ENCODE peak calls at places on chromosomes 4 and X, in ten cellular contexts. D is stomach, Y is transverse colon, Q is HepG2, K is HCT116, P is prostate gland, B is suprapubic skin, W is breast epithelium, O is GM23338, L is endothelial cell of umbilical vein. R is an unnamed sample.

GRCh38 chr4:7032591-7032990 is 10.6 kb upstream of the TADA2B start:
- DNase-seq in L (no peak), B (no peak), Q (no peak), P (no peak), O (no peak), W (no peak), K (no peak), Y (no peak), D (no peak), R (no peak)

GRCh38 chr4:2685541-2685940 is 70.6 kb downstream of the TNIP2 start:
- DNase-seq in Y (no peak), L (no peak), O (no peak), W (no peak), B (no peak), D (no peak), K (no peak), P (no peak), Q (no peak), R (no peak)

GRCh38 chr4:144355809-144356757 is 215.6 kb upstream of the GYPA start:
- DNase-seq in B (no peak), W (no peak), P (no peak), D (no peak), O (peak; percentile 58), K (peak; percentile 67), Q (peak; percentile 3), Y (peak; percentile 11), L (peak; percentile 88), R (peak; percentile 12)

GRCh38 chr4:2570551-2571222 is 34.2 kb downstream of the FAM193A start:
- DNase-seq in B (no peak), L (peak; percentile 17), D (no peak), P (no peak), Q (no peak), K (no peak), Y (no peak), W (no peak), O (peak; percentile 30), R (no peak)

GRCh38 chr4:105587851-105588250 is 35.4 kb downstream of the ARHGEF38 start:
- DNase-seq in Q (no peak), W (no peak), O (no peak), P (no peak), K (no peak), B (no peak), L (no peak), Y (no peak), D (no peak), R (no peak)

GRCh38 chr4:127708985-127709384 is 21.2 kb upstream of the SLC25A31 start:
- DNase-seq in L (peak; percentile 86), B (no peak), Q (peak; percentile 65), O (peak; percentile 23), D (peak; percentile 42), W (no peak), Y (no peak), K (peak; percentile 91), P (peak; percentile 96), R (no peak)

GRCh38 chr4:56817840-56818491 is 3.5 kb downstream of the SPINK2 start:
- DNase-seq in O (no peak), Q (no peak), P (no peak), B (no peak), K (no peak), D (no peak), W (no peak), L (no peak), Y (no peak), R (no peak)

GRCh38 chr4:130203571-130203970 is 1107.6 kb downstream of the C4orf33 start:
- DNase-seq in O (no peak), W (no peak), P (no peak), K (no peak), B (no peak), L (no peak), Q (no peak), D (no peak), Y (no peak), R (no peak)

GRCh38 chrX:44514272-44514671 is 28.4 kb downstream of the FUNDC1 start:
- DNase-seq in L (no peak), Q (no peak), K (no peak), P (no peak), Y (no peak), O (no peak), B (no peak), D (no peak), W (no peak), R (no peak)

GRCh38 chrX:140526138-140526537 is 21.3 kb upstream of the SOX3 start:
- DNase-seq in O (peak; percentile 83), Q (no peak), W (no peak), B (no peak), D (no peak), P (no peak), K (no peak), Y (no peak), L (no peak), R (no peak)

GRCh38 chr4:173736840-173737239 is 206.8 kb upstream of the HAND2 start:
- DNase-seq in B (no peak), K (no peak), Q (no peak), D (no peak), P (no peak), O (no peak), W (no peak), L (no peak), Y (no peak), R (no peak)

GRCh38 chr4:82293304-82293703 is 80.5 kb downstream of the HNRNPD start:
- DNase-seq in P (no peak), Y (no peak), K (no peak), D (no peak), O (no peak), W (no peak), Q (no peak), B (no peak), L (no peak), R (no peak)

GRCh38 chr4:39032218-39033085 is at the start of gene TMEM156:
- DNase-seq in L (peak; percentile 75), Q (peak; percentile 12), Y (no peak), P (no peak), D (no peak), O (no peak), K (no peak), W (no peak), B (no peak), R (no peak)
- TF ChIP-seq POLR2AphosphoS5 in L (peak; percentile 51), Q (no peak), Y (peak; percentile 72), P (peak; percentile 11), D (no peak), O (no peak), K (no peak), W (no peak), B (no peak), R (no peak)

GRCh38 chr4:158161561-158162354 is 11.1 kb downstream of the GASK1B start:
- DNase-seq in K (peak; percentile 63), W (no peak), B (no peak), L (peak; percentile 99), Y (no peak), P (no peak), Q (no peak), D (no peak), O (no peak), R (no peak)

GRCh38 chr4:158166701-158167100 is 6.1 kb downstream of the GASK1B start:
- DNase-seq in Q (no peak), D (no peak), B (no peak), Y (no peak), W (no peak), P (no peak), O (no peak), K (no peak), L (peak; percentile 71), R (no peak)

GRCh38 chr4:158162637-158163036 is 10.2 kb downstream of the GASK1B start:
- DNase-seq in L (peak; percentile 78), B (no peak), Y (no peak), D (no peak), W (no peak), Q (no peak), K (no peak), O (no peak), P (no peak), R (no peak)

GRCh38 chr4:158163941-158164665 is 8.7 kb downstream of the GASK1B start:
- DNase-seq in W (no peak), Q (peak; percentile 24), P (no peak), B (no peak), K (no peak), D (no peak), Y (no peak), O (no peak), L (peak; percentile 70), R (no peak)

DNA sequence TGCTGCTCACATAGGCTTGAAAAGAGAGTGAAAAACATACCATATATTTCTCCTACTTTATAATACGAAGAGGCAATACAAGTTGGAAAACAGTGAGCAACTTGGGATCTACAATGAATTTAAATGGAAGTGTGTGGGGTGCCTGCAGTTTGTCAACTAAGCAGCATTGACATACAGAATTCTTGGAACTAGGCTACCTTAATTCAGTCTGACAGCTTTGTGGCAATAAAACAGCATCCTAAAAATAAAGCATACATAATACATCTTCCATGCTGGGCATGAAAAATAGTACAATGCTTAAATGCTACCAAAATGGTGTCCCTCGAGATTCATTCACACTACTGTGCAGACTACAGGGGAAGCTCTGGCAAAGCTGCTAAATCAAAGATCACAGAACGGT is 8.0 kb downstream of the GASK1B start:
- DNase-seq in D (no peak), Y (no peak), K (no peak), P (no peak), O (no peak), B (no peak), Q (no peak), W (no peak), L (peak; percentile 60), R (no peak)
- H3K27ac ChIP-seq in D (peak overlapping the region; percentile 84), Y (peak overlapping the region; percentile 70), K (no peak overlapping the region), P (no peak overlapping the region), O (no peak overlapping the region), B (no peak overlapping the region), Q (no peak overlapping the region), W (peak overlapping the region; percentile 16), L (peak overlapping the region; percentile 30), R (no peak overlapping the region)

DNA sequence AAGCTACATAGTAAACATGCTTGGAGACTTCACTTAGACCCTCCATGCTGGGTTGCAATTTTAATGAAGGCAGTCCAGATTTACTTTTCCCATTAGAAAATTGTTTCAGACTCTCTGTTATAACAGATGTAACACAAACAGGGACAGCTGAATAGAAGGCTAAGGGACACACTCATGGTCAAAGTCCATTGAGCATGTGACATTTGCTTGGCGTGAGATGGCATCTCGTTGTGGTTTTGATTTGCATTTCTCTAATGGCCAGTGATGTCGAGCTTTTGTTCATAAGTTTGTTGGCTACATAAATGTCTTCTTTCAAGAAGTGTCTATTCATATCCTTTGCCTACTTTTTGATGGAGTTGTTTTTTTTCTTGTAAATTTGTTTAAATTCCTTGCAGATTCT is 358.2 kb upstream of the CLNK start:
- DNase-seq in Q (no peak), L (no peak), D (no peak), K (no peak), O (no peak), Y (no peak), P (no peak), W (no peak), B (no peak), R (no peak)
- TF ChIP-seq POLR2AphosphoS5 in Q (no peak), L (no peak), D (no peak), K (no peak), O (no peak), Y (no peak), P (no peak), W (no peak), B (no peak), R (no peak)

DNA sequence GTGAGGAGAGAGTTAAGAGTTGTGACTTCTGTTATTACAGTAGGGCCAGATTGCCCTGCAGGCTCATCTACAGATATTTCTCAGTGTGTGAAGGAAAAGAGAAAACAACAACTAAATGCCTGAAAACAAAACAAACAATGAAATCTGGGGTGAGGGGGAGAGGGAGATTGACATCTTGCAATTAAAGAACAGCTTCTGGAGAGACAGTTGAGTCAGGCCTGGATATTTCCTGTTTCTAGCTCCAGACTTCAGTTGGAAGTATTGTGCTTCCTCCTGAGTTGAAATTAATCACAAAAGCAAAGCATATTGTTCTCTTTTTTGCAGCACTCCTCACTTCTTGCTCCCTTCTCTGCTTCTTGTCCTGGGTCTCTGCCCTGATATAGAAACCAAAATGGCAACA is 108.3 kb upstream of the SCML1 start:
- DNase-seq in B (no peak), D (no peak), Q (no peak), W (no peak), K (no peak), O (no peak), L (peak; percentile 67), Y (no peak), P (no peak), R (no peak)
- H3K27ac ChIP-seq in B (no peak overlapping the region), D (no peak overlapping the region), Q (no peak overlapping the region), W (no peak overlapping the region), K (no peak overlapping the region), O (no peak overlapping the region), L (peak overlapping the region; percentile 44), Y (no peak overlapping the region), P (no peak overlapping the region), R (no peak overlapping the region)

R was measured in Panc1.